ENCODE peak calls at places on chromosome 10, in five cellular contexts. S is GM20000, A is astrocyte of the spinal cord, I is D721Med, C is HL-60. Z is an unnamed sample.

GRCh38 chr10:69635428-69636272 is 5.6 kb downstream of the FAM241B start:
- DNase-seq in S (no peak), A (no peak), I (no peak), C (no peak), Z (no peak)

GRCh38 chr10:103203466-103203865 is 10.4 kb upstream of the NT5C2 start:
- DNase-seq in S (no peak), A (no peak), I (no peak), C (no peak), Z (no peak)

GRCh38 chr10:57141708-57142107 is 780.6 kb upstream of the ZWINT start:
- DNase-seq in S (no peak), A (no peak), I (no peak), C (no peak), Z (no peak)

GRCh38 chr10:79045566-79046175 is 23.1 kb upstream of the ZMIZ1 start:
- DNase-seq in S (no peak), A (no peak), I (no peak), C (no peak), Z (peak; percentile 28)

GRCh38 chr10:112517381-112517976 is 70.5 kb downstream of the VTI1A start:
- DNase-seq in S (no peak), A (no peak), I (no peak), C (no peak), Z (no peak)

GRCh38 chr10:86958831-86959736 is 685 bp downstream of the SNCG start:
- DNase-seq in S (no peak), A (peak; percentile 62), I (no peak), C (no peak), Z (peak; percentile 74)

GRCh38 chr10:43958964-43959363 is 310.3 kb upstream of the ZNF32 start:
- DNase-seq in S (no peak), A (no peak), I (no peak), C (no peak), Z (no peak)

GRCh38 chr10:7107287-7107686 is 303.5 kb downstream of the SFMBT2 start:
- DNase-seq in S (no peak), A (peak; percentile 68), I (no peak), C (no peak), Z (no peak)

GRCh38 chr10:101135151-101136006 is 4.3 kb downstream of the TLX1 start:
- DNase-seq in S (no peak), A (no peak), I (no peak), C (peak; percentile 55), Z (peak; percentile 50)

GRCh38 chr10:80158598-80159127 is 26.1 kb downstream of the PLAC9 start:
- DNase-seq in S (no peak), A (peak; percentile 97), I (no peak), C (no peak), Z (peak; percentile 96)

GRCh38 chr10:73956476-73957338 is 41.2 kb upstream of the VCL start:
- DNase-seq in S (peak; percentile 77), A (peak; percentile 29), I (no peak), C (peak; percentile 91), Z (no peak)

GRCh38 chr10:71266147-71266917 is 52.7 kb upstream of the SLC29A3 start:
- DNase-seq in S (no peak), A (peak; percentile 82), I (no peak), C (no peak), Z (peak; percentile 94)

GRCh38 chr10:97376413-97376812 is 24.7 kb downstream of the RRP12 start:
- DNase-seq in S (no peak), A (no peak), I (no peak), C (peak; percentile 94), Z (no peak)

GRCh38 chr10:58384095-58384494 is 1.1 kb upstream of the TFAM start:
- DNase-seq in S (peak; percentile 65), A (peak; percentile 17), I (no peak), C (peak; percentile 62), Z (no peak)

GRCh38 chr10:23558361-23558799 is 119.5 kb downstream of the OTUD1 start:
- DNase-seq in S (no peak), A (no peak), I (no peak), C (no peak), Z (no peak)

GRCh38 chr10:49633327-49634045 is 19.6 kb downstream of the CHAT start:
- DNase-seq in S (no peak), A (no peak), I (no peak), C (no peak), Z (peak; percentile 46)

GRCh38 chr10:72889391-72889831 is 4.1 kb upstream of the OIT3 start:
- DNase-seq in S (no peak), A (peak; percentile 28), I (no peak), C (no peak), Z (no peak)

DNA sequence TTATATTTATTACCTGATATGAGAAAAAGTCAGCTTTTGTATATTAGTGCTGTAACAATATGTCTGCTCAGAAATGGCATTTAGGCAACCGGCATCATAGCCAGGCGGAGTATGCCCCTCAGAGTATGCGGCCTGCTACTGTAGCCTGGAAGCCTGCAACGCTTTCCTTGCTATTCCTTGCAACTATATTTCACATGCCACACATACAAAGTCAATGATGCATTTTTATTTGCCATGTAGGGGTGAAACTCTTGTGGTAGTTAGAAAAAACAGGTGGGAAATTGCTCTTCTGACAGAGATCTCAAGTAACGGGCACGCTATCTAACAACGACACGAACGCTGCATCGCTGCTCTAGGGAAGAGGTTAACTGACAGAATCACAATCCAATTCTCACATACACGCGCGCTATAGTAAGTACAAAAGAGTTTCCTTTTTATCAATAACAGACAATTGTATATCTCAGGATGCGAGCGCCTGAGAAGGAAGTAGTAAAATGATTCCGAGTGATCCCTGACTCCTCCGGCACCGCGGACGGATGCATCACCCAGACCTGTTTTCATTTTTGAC is 5.9 kb downstream of the EBF3 start:
- DNase-seq in S (no peak), A (no peak), I (no peak), C (no peak), Z (peak; percentile 54)
- TF ChIP-seq CTCF in S (no peak), A (peak; percentile 17), I (peak; percentile 36), C (no peak), Z (no peak)

GRCh38 chr10:122162566-122163181 is 108.4 kb upstream of the BTBD16 start:
- DNase-seq in S (no peak), A (no peak), I (no peak), C (no peak), Z (no peak)
- TF ChIP-seq CTCF in S (no peak), A (peak; percentile 24), I (no peak), C (no peak), Z (no peak)

DNA sequence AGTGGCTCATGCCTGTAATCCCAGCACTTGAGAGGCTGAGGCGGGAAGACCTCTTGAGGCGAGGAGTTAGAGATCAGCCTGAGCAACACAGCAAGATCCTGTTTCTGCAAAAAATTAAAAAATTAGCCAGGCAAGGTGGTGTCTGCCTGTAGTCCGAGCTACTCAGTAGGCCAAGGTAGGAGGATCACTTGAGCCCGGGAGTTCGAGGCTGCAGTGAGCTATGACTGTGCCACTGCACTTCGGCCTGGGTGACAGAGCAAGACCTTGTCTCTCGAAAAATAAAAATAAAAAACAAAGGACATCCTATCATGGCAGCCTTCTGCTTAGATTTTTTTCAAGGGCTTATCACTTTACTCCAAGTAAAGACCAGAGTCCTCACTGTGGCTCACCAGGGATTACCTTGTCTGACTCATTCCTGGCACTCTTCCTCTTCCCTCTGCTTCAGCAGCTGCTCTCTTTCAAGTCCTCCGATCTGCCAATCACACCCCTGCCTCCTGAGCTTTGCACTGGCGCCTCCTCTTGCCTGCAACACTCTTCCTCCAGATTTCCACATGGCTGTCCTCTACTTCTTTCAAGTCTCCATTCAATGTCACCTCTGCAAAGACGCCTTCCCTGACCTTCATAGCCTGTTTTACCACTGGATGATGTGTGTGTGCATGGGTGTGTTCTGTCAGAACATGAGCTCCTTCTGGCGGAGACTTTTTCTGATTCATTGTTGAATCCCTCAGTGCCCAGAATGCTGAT is 7.7 kb downstream of the PRTFDC1 start:
- DNase-seq in S (no peak), A (peak; percentile 73), I (no peak), C (no peak), Z (no peak)
- TF ChIP-seq CTCF in S (no peak), A (no peak), I (no peak), C (no peak), Z (no peak)

GRCh38 chr10:64376169-64376568 is 855.0 kb downstream of the REEP3 start:
- DNase-seq in S (no peak), A (no peak), I (no peak), C (no peak), Z (no peak)
- TF ChIP-seq CTCF in S (no peak), A (no peak), I (no peak), C (no peak), Z (no peak)

DNA sequence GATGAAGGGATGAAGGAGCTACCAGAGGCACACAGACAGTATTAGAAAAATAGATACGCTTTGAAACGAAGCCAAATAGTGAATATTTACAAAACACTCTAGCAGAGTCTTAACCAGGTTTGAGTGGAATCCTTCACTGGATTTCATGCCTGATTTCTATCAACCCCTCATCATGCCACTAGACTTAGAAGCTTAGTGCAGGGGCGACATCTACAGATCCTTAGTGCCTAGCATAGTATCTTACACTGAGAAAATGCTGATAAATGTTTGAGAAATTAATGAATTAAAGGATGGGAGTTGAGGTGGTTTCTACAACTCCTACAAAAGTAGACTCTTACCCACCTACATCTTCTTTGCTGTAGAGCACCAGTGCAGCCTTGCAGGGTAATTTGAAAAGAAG is 54.7 kb upstream of the CCNJ start:
- DNase-seq in S (peak; percentile 11), A (no peak), I (no peak), C (no peak), Z (no peak)
- TF ChIP-seq CTCF in S (no peak), A (no peak), I (peak; percentile 44), C (no peak), Z (no peak)

GRCh38 chr10:124645496-124646095 is 98.6 kb downstream of the FAM53B start:
- DNase-seq in S (no peak), A (no peak), I (no peak), C (no peak), Z (no peak)

GRCh38 chr10:124644771-124645170 is 99.4 kb downstream of the FAM53B start:
- DNase-seq in S (no peak), A (no peak), I (no peak), C (no peak), Z (no peak)

GRCh38 chr10:124643281-124644009 is 100.7 kb downstream of the FAM53B start:
- DNase-seq in S (no peak), A (no peak), I (no peak), C (no peak), Z (no peak)

GRCh38 chr10:124642076-124642710 is 102.0 kb downstream of the FAM53B start:
- DNase-seq in S (no peak), A (no peak), I (no peak), C (no peak), Z (peak; percentile 87)

GRCh38 chr10:124644281-124644680 is 99.9 kb downstream of the FAM53B start:
- DNase-seq in S (no peak), A (no peak), I (no peak), C (no peak), Z (no peak)
- TF ChIP-seq CTCF in S (no peak), A (no peak), I (no peak), C (no peak), Z (no peak)

DNA sequence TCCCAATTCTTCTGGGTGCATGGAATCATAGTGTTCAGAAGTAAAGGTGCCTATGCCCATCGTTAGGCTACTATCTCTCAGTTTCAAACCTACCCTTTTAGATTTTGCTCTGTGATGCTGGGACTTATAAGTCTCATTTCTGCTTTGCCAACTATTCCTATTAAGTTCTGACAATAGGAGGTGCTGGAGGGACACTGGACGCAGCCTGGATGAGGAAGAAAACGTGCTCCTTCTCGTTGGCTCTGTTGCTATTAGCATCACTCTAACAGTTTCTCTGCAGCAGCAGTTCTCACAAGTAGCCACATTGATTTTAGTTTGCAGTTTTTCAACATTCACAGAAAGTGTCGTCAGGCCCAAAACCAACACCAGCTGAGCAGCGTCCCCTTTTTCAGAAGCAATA is 72.4 kb downstream of the ABCC2 start:
- DNase-seq in S (no peak), A (peak; percentile 85), I (peak; percentile 51), C (peak; percentile 40), Z (peak; percentile 75)
- TF ChIP-seq CTCF in S (no peak), A (peak; percentile 64), I (peak; percentile 68), C (no peak), Z (peak; percentile 32)

GRCh38 chr10:63935705-63936104 is 414.5 kb downstream of the REEP3 start:
- DNase-seq in S (peak; percentile 8), A (no peak), I (no peak), C (no peak), Z (no peak)
- TF ChIP-seq CTCF in S (no peak), A (no peak), I (no peak), C (no peak), Z (no peak)